ENCODE peak calls at places on chromosomes 3 and 15, in ten cellular contexts. One of them, this sample, is unnamed.

GRCh38 chr3:157836022-157836421 is 270.2 kb downstream of the SHOX2 start:
- DNase-seq in right cardiac atrium: peak
- DNase-seq in GM06990: no peak
- DNase-seq in testis: no peak
- DNase-seq in Peyer's patch: no peak
- DNase-seq in tibial artery: no peak
- DNase-seq in thyroid gland: no peak
- DNase-seq in AG04449: no peak
- DNase-seq in skeletal muscle cell: no peak
- DNase-seq in aorta: no peak
- DNase-seq in this sample: no peak

GRCh38 chr15:84961707-84962106 is 19.9 kb upstream of the PDE8A start:
- DNase-seq in thyroid gland: no peak
- DNase-seq in GM06990: no peak
- DNase-seq in tibial artery: no peak
- DNase-seq in AG04449: no peak
- DNase-seq in testis: no peak
- DNase-seq in Peyer's patch: no peak
- DNase-seq in aorta: no peak
- DNase-seq in skeletal muscle cell: no peak
- DNase-seq in right cardiac atrium: no peak
- DNase-seq in this sample: no peak

GRCh38 chr3:23735575-23736326 is 70.0 kb upstream of the UBE2E1 start:
- DNase-seq in thyroid gland: peak
- DNase-seq in Peyer's patch: no peak
- DNase-seq in skeletal muscle cell: peak
- DNase-seq in testis: no peak
- DNase-seq in tibial artery: no peak
- DNase-seq in GM06990: no peak
- DNase-seq in aorta: no peak
- DNase-seq in right cardiac atrium: peak
- DNase-seq in AG04449: no peak
- DNase-seq in this sample: peak

GRCh38 chr3:189457201-189457607 is 174.0 kb upstream of the TP63 start:
- DNase-seq in right cardiac atrium: no peak
- DNase-seq in testis: no peak
- DNase-seq in tibial artery: no peak
- DNase-seq in GM06990: no peak
- DNase-seq in aorta: no peak
- DNase-seq in Peyer's patch: no peak
- DNase-seq in AG04449: no peak
- DNase-seq in thyroid gland: no peak
- DNase-seq in skeletal muscle cell: peak
- DNase-seq in this sample: no peak

GRCh38 chr3:184597783-184598182 is 36.2 kb downstream of the EPHB3 start:
- DNase-seq in right cardiac atrium: no peak
- DNase-seq in AG04449: no peak
- DNase-seq in skeletal muscle cell: no peak
- DNase-seq in aorta: peak
- DNase-seq in Peyer's patch: no peak
- DNase-seq in testis: peak
- DNase-seq in GM06990: no peak
- DNase-seq in tibial artery: no peak
- DNase-seq in thyroid gland: no peak
- DNase-seq in this sample: no peak

GRCh38 chr3:26750263-26750662 is 127.7 kb downstream of the LRRC3B start:
- DNase-seq in tibial artery: no peak
- DNase-seq in GM06990: no peak
- DNase-seq in AG04449: no peak
- DNase-seq in right cardiac atrium: no peak
- DNase-seq in Peyer's patch: no peak
- DNase-seq in thyroid gland: no peak
- DNase-seq in testis: no peak
- DNase-seq in aorta: no peak
- DNase-seq in skeletal muscle cell: no peak
- DNase-seq in this sample: no peak

GRCh38 chr3:97793415-97794019 is 28.3 kb upstream of the CRYBG3 start:
- DNase-seq in thyroid gland: no peak
- DNase-seq in tibial artery: no peak
- DNase-seq in AG04449: peak
- DNase-seq in Peyer's patch: no peak
- DNase-seq in aorta: no peak
- DNase-seq in testis: no peak
- DNase-seq in right cardiac atrium: no peak
- DNase-seq in GM06990: peak
- DNase-seq in skeletal muscle cell: peak
- DNase-seq in this sample: no peak

GRCh38 chr15:80461370-80462060 is 57.3 kb downstream of the ARNT2 start:
- DNase-seq in aorta: peak
- DNase-seq in skeletal muscle cell: peak
- DNase-seq in right cardiac atrium: no peak
- DNase-seq in AG04449: no peak
- DNase-seq in tibial artery: no peak
- DNase-seq in GM06990: no peak
- DNase-seq in testis: no peak
- DNase-seq in thyroid gland: no peak
- DNase-seq in Peyer's patch: no peak
- DNase-seq in this sample: no peak

GRCh38 chr3:42505849-42506410 is 3.5 kb downstream of the VIPR1 start:
- DNase-seq in skeletal muscle cell: no peak
- DNase-seq in Peyer's patch: peak
- DNase-seq in aorta: peak
- DNase-seq in AG04449: no peak
- DNase-seq in GM06990: no peak
- DNase-seq in testis: peak
- DNase-seq in thyroid gland: no peak
- DNase-seq in right cardiac atrium: no peak
- DNase-seq in tibial artery: peak
- DNase-seq in this sample: no peak

GRCh38 chr3:50633233-50633795 is 16.4 kb downstream of the MAPKAPK3 start:
- DNase-seq in skeletal muscle cell: no peak
- DNase-seq in right cardiac atrium: no peak
- DNase-seq in Peyer's patch: no peak
- DNase-seq in AG04449: no peak
- DNase-seq in testis: no peak
- DNase-seq in GM06990: no peak
- DNase-seq in tibial artery: no peak
- DNase-seq in thyroid gland: no peak
- DNase-seq in aorta: no peak
- DNase-seq in this sample: no peak

GRCh38 chr3:52317601-52318000 is 1.5 kb downstream of the DNAH1 start:
- DNase-seq in skeletal muscle cell: no peak
- DNase-seq in thyroid gland: peak
- DNase-seq in right cardiac atrium: peak
- DNase-seq in tibial artery: no peak
- DNase-seq in aorta: peak
- DNase-seq in Peyer's patch: peak
- DNase-seq in AG04449: no peak
- DNase-seq in testis: peak
- DNase-seq in GM06990: no peak
- DNase-seq in this sample: peak

GRCh38 chr15:87740655-87741344 is 515.7 kb downstream of the NTRK3 start:
- DNase-seq in thyroid gland: no peak
- DNase-seq in right cardiac atrium: no peak
- DNase-seq in skeletal muscle cell: no peak
- DNase-seq in tibial artery: no peak
- DNase-seq in aorta: no peak
- DNase-seq in Peyer's patch: no peak
- DNase-seq in GM06990: no peak
- DNase-seq in testis: no peak
- DNase-seq in AG04449: no peak
- DNase-seq in this sample: no peak

GRCh38 chr15:87741350-87741749 is 515.2 kb downstream of the NTRK3 start:
- DNase-seq in tibial artery: no peak
- DNase-seq in skeletal muscle cell: no peak
- DNase-seq in AG04449: no peak
- DNase-seq in GM06990: no peak
- DNase-seq in testis: no peak
- DNase-seq in aorta: no peak
- DNase-seq in Peyer's patch: no peak
- DNase-seq in right cardiac atrium: no peak
- DNase-seq in thyroid gland: no peak
- DNase-seq in this sample: no peak

GRCh38 chr15:87746333-87746732 is 510.2 kb downstream of the NTRK3 start:
- DNase-seq in skeletal muscle cell: no peak
- DNase-seq in tibial artery: no peak
- DNase-seq in testis: no peak
- DNase-seq in aorta: no peak
- DNase-seq in GM06990: no peak
- DNase-seq in Peyer's patch: no peak
- DNase-seq in right cardiac atrium: no peak
- DNase-seq in AG04449: no peak
- DNase-seq in thyroid gland: no peak
- DNase-seq in this sample: no peak

GRCh38 chr15:87744815-87745214 is 511.7 kb downstream of the NTRK3 start:
- DNase-seq in tibial artery: no peak
- DNase-seq in right cardiac atrium: no peak
- DNase-seq in Peyer's patch: no peak
- DNase-seq in aorta: no peak
- DNase-seq in skeletal muscle cell: no peak
- DNase-seq in GM06990: no peak
- DNase-seq in thyroid gland: no peak
- DNase-seq in AG04449: no peak
- DNase-seq in testis: no peak
- DNase-seq in this sample: no peak

DNA sequence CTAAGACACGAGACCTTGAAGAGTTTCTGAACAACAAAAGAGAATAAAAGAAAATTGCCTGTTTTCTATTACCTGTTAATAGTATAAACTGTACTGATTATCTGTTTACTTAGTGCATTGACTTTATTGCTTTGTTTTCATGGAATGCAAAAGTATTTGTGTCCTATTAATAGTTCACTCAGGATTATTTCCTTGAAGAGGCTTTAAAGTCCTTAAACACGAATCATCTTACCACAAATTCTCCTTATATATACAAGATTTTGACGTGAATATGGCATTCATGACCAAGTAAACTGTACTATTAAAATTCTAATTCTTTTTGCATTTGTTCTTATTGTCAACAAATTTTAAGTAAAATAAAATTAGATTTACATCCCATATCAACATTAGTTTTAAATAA is 513.0 kb downstream of the NTRK3 start:
- DNase-seq in AG04449: no peak
- DNase-seq in Peyer's patch: no peak
- DNase-seq in tibial artery: no peak
- DNase-seq in testis: no peak
- DNase-seq in right cardiac atrium: no peak
- DNase-seq in thyroid gland: no peak
- DNase-seq in aorta: no peak
- DNase-seq in GM06990: no peak
- DNase-seq in skeletal muscle cell: no peak
- DNase-seq in this sample: no peak
- H3K4me3 ChIP-seq in AG04449: no peak
- H3K4me3 ChIP-seq in Peyer's patch: no peak
- H3K4me3 ChIP-seq in tibial artery: no peak
- H3K4me3 ChIP-seq in testis: no peak
- H3K4me3 ChIP-seq in right cardiac atrium: no peak
- H3K4me3 ChIP-seq in thyroid gland: no peak
- H3K4me3 ChIP-seq in aorta: no peak
- H3K4me3 ChIP-seq in GM06990: no peak
- H3K4me3 ChIP-seq in skeletal muscle cell: no peak
- H3K4me3 ChIP-seq in this sample: no peak

GRCh38 chr3:194809382-194809781 is 123.7 kb downstream of the FAM43A start:
- DNase-seq in Peyer's patch: no peak
- DNase-seq in tibial artery: no peak
- DNase-seq in testis: no peak
- DNase-seq in GM06990: no peak
- DNase-seq in AG04449: no peak
- DNase-seq in right cardiac atrium: no peak
- DNase-seq in skeletal muscle cell: no peak
- DNase-seq in aorta: no peak
- DNase-seq in thyroid gland: no peak
- DNase-seq in this sample: no peak
- H3K4me3 ChIP-seq in Peyer's patch: no peak
- H3K4me3 ChIP-seq in tibial artery: no peak
- H3K4me3 ChIP-seq in testis: no peak
- H3K4me3 ChIP-seq in GM06990: no peak
- H3K4me3 ChIP-seq in AG04449: no peak
- H3K4me3 ChIP-seq in right cardiac atrium: no peak
- H3K4me3 ChIP-seq in skeletal muscle cell: no peak
- H3K4me3 ChIP-seq in aorta: no peak
- H3K4me3 ChIP-seq in thyroid gland: no peak
- H3K4me3 ChIP-seq in this sample: no peak

GRCh38 chr15:100372695-100373036 is 30.9 kb upstream of the ADAMTS17 start:
- DNase-seq in skeletal muscle cell: no peak
- DNase-seq in GM06990: no peak
- DNase-seq in thyroid gland: no peak
- DNase-seq in testis: no peak
- DNase-seq in right cardiac atrium: peak
- DNase-seq in Peyer's patch: no peak
- DNase-seq in aorta: peak
- DNase-seq in tibial artery: no peak
- DNase-seq in AG04449: no peak
- DNase-seq in this sample: no peak

GRCh38 chr15:100373942-100374341 is 32.2 kb upstream of the ADAMTS17 start:
- DNase-seq in thyroid gland: no peak
- DNase-seq in GM06990: no peak
- DNase-seq in right cardiac atrium: no peak
- DNase-seq in skeletal muscle cell: no peak
- DNase-seq in Peyer's patch: no peak
- DNase-seq in tibial artery: no peak
- DNase-seq in testis: no peak
- DNase-seq in aorta: no peak
- DNase-seq in AG04449: no peak
- DNase-seq in this sample: no peak

GRCh38 chr15:100373037-100373896 is 31.5 kb upstream of the ADAMTS17 start:
- DNase-seq in Peyer's patch: no peak
- DNase-seq in thyroid gland: no peak
- DNase-seq in AG04449: no peak
- DNase-seq in right cardiac atrium: no peak
- DNase-seq in skeletal muscle cell: no peak
- DNase-seq in testis: no peak
- DNase-seq in tibial artery: no peak
- DNase-seq in GM06990: no peak
- DNase-seq in aorta: no peak
- DNase-seq in this sample: peak
- H3K4me3 ChIP-seq in Peyer's patch: peak
- H3K4me3 ChIP-seq in thyroid gland: no peak
- H3K4me3 ChIP-seq in AG04449: no peak
- H3K4me3 ChIP-seq in right cardiac atrium: peak
- H3K4me3 ChIP-seq in skeletal muscle cell: no peak
- H3K4me3 ChIP-seq in testis: peak
- H3K4me3 ChIP-seq in tibial artery: peak
- H3K4me3 ChIP-seq in GM06990: no peak
- H3K4me3 ChIP-seq in aorta: peak
- H3K4me3 ChIP-seq in this sample: peak

GRCh38 chr15:92654662-92655061 is 913 bp downstream of the FAM174B start:
- DNase-seq in thyroid gland: peak
- DNase-seq in right cardiac atrium: no peak
- DNase-seq in GM06990: no peak
- DNase-seq in testis: no peak
- DNase-seq in tibial artery: no peak
- DNase-seq in Peyer's patch: no peak
- DNase-seq in AG04449: no peak
- DNase-seq in aorta: no peak
- DNase-seq in skeletal muscle cell: no peak
- DNase-seq in this sample: no peak
- H3K4me3 ChIP-seq in thyroid gland: no peak
- H3K4me3 ChIP-seq in right cardiac atrium: peak
- H3K4me3 ChIP-seq in GM06990: peak
- H3K4me3 ChIP-seq in testis: peak
- H3K4me3 ChIP-seq in tibial artery: peak
- H3K4me3 ChIP-seq in Peyer's patch: peak
- H3K4me3 ChIP-seq in AG04449: no peak
- H3K4me3 ChIP-seq in aorta: peak
- H3K4me3 ChIP-seq in skeletal muscle cell: peak
- H3K4me3 ChIP-seq in this sample: peak

GRCh38 chr15:90212221-90213079 is 11.3 kb downstream of the SEMA4B start:
- DNase-seq in testis: no peak
- DNase-seq in skeletal muscle cell: no peak
- DNase-seq in AG04449: no peak
- DNase-seq in thyroid gland: peak
- DNase-seq in GM06990: no peak
- DNase-seq in aorta: peak
- DNase-seq in tibial artery: no peak
- DNase-seq in right cardiac atrium: no peak
- DNase-seq in Peyer's patch: no peak
- DNase-seq in this sample: no peak
- H3K4me3 ChIP-seq in testis: no peak
- H3K4me3 ChIP-seq in skeletal muscle cell: no peak
- H3K4me3 ChIP-seq in AG04449: no peak
- H3K4me3 ChIP-seq in thyroid gland: no peak
- H3K4me3 ChIP-seq in GM06990: no peak
- H3K4me3 ChIP-seq in aorta: no peak
- H3K4me3 ChIP-seq in tibial artery: no peak
- H3K4me3 ChIP-seq in right cardiac atrium: no peak
- H3K4me3 ChIP-seq in Peyer's patch: no peak
- H3K4me3 ChIP-seq in this sample: no peak

This sample was measured in H7.